ENCODE peak calls at places on chromosomes 5 and 9, in seven cellular contexts. F is iPS DF 19.7; W is CD4-positive, alpha-beta T cell; A is ACHN; M is GM23248; R is frontal cortex; C is B cell. L is an unnamed sample.

GRCh38 chr5:177982072-177982727 is 13.8 kb downstream of the PROP1 start:
- DNase-seq in F (no peak), W (no peak), A (peak; percentile 11), M (peak; percentile 32), R (no peak), C (no peak), L (no peak)

GRCh38 chr5:143737073-143737472 is 74.9 kb upstream of the HMHB1 start:
- DNase-seq in F (no peak), W (no peak), A (no peak), M (no peak), R (no peak), C (no peak), L (no peak)

GRCh38 chr5:149584106-149584505 is 2.8 kb downstream of the ARHGEF37 start:
- DNase-seq in F (no peak), W (no peak), A (no peak), M (no peak), R (no peak), C (no peak), L (no peak)

GRCh38 chr5:35145671-35146317 is 84.5 kb downstream of the PRLR start:
- DNase-seq in F (no peak), W (no peak), A (no peak), M (peak; percentile 52), R (no peak), C (no peak), L (no peak)

GRCh38 chr5:1555011-1555807 is 31.4 kb upstream of the LPCAT1 start:
- DNase-seq in F (no peak), W (no peak), A (peak; percentile 97), M (peak; percentile 78), R (no peak), C (no peak), L (peak; percentile 87)

GRCh38 chr5:951940-952596 is 56.5 kb upstream of the NKD2 start:
- DNase-seq in F (no peak), W (no peak), A (no peak), M (no peak), R (no peak), C (no peak), L (no peak)

GRCh38 chr5:138969323-138970013 is 94.3 kb upstream of the LRRTM2 start:
- DNase-seq in F (no peak), W (no peak), A (no peak), M (no peak), R (no peak), C (no peak), L (no peak)

GRCh38 chr9:90219548-90220118 is 423.0 kb downstream of the DIRAS2 start:
- DNase-seq in F (no peak), W (peak; percentile 19), A (no peak), M (peak; percentile 0), R (no peak), C (peak; percentile 65), L (no peak)

GRCh38 chr5:140182803-140183367 is 7.9 kb downstream of the CYSTM1 start:
- DNase-seq in F (no peak), W (no peak), A (peak; percentile 53), M (peak; percentile 84), R (no peak), C (no peak), L (peak; percentile 35)

GRCh38 chr9:32385135-32385884 is 867 bp downstream of the ACO1 start:
- DNase-seq in F (no peak), W (no peak), A (no peak), M (peak; percentile 74), R (no peak), C (no peak), L (no peak)

GRCh38 chr9:120965344-120966004 is 38.9 kb upstream of the TRAF1 start:
- DNase-seq in F (peak; percentile 52), W (no peak), A (no peak), M (peak; percentile 9), R (no peak), C (no peak), L (no peak)

GRCh38 chr5:443239-444151 is 519 bp downstream of the EXOC3 start:
- DNase-seq in F (no peak), W (no peak), A (no peak), M (no peak), R (no peak), C (peak; percentile 45), L (no peak)

GRCh38 chr9:78236511-78236950 is 656 bp downstream of the CEP78 start:
- DNase-seq in F (no peak), W (no peak), A (peak; percentile 14), M (peak; percentile 36), R (peak; percentile 33), C (no peak), L (no peak)

GRCh38 chr9:30258079-30258478 is 2126.4 kb upstream of the ACO1 start:
- DNase-seq in F (no peak), W (no peak), A (no peak), M (no peak), R (no peak), C (no peak), L (no peak)

GRCh38 chr9:128713941-128714573 is 9.9 kb downstream of the ZDHHC12 start:
- DNase-seq in F (no peak), W (no peak), A (no peak), M (no peak), R (no peak), C (no peak), L (no peak)

GRCh38 chr5:97037819-97038218 is 101.9 kb downstream of the LNPEP start:
- DNase-seq in F (no peak), W (no peak), A (no peak), M (no peak), R (no peak), C (no peak), L (no peak)

GRCh38 chr5:12936184-12936583 is 1008.3 kb downstream of the DNAH5 start:
- DNase-seq in F (no peak), W (no peak), A (no peak), M (no peak), R (no peak), C (no peak), L (no peak)

GRCh38 chr9:17635115-17635890 is 56.4 kb downstream of the SH3GL2 start:
- DNase-seq in F (no peak), W (no peak), A (no peak), M (no peak), R (no peak), C (no peak), L (no peak)

GRCh38 chr5:132405646-132406045 is 36.1 kb downstream of the SLC22A5 start:
- DNase-seq in F (no peak), W (no peak), A (no peak), M (no peak), R (no peak), C (no peak), L (no peak)

GRCh38 chr5:142934335-142934734 is 164.2 kb downstream of the ARHGAP26 start:
- DNase-seq in F (no peak), W (no peak), A (no peak), M (no peak), R (no peak), C (no peak), L (no peak)

GRCh38 chr9:2857564-2858198 is 13.8 kb upstream of the PUM3 start:
- DNase-seq in F (no peak), W (peak; percentile 35), A (peak; percentile 59), M (peak; percentile 83), R (peak; percentile 43), C (peak; percentile 64), L (peak; percentile 72)

GRCh38 chr9:130227833-130228232 is 37.7 kb upstream of the HMCN2 start:
- DNase-seq in F (no peak), W (no peak), A (no peak), M (no peak), R (no peak), C (no peak), L (no peak)

GRCh38 chr9:121718063-121718462 is 66.6 kb downstream of the DAB2IP start:
- DNase-seq in F (no peak), W (no peak), A (no peak), M (peak; percentile 86), R (no peak), C (no peak), L (peak; percentile 72)

GRCh38 chr9:121744002-121744686 is 92.7 kb downstream of the DAB2IP start:
- DNase-seq in F (no peak), W (peak; percentile 4), A (peak; percentile 53), M (peak; percentile 69), R (peak; percentile 66), C (peak; percentile 65), L (peak; percentile 64)

GRCh38 chr9:22107202-22107601 is 98.1 kb upstream of the CDKN2B start:
- DNase-seq in F (no peak), W (no peak), A (no peak), M (no peak), R (no peak), C (no peak), L (peak; percentile 49)

GRCh38 chr5:157280927-157281326 is 15.0 kb downstream of the CYFIP2 start:
- DNase-seq in F (no peak), W (no peak), A (no peak), M (peak; percentile 91), R (no peak), C (no peak), L (peak; percentile 50)

GRCh38 chr5:149730620-149731331 is 666 bp downstream of the PPARGC1B start:
- DNase-seq in F (no peak), W (peak; percentile 48), A (peak; percentile 40), M (peak; percentile 36), R (peak; percentile 47), C (peak; percentile 53), L (peak; percentile 31)